ENCODE peak calls at places on chromosome 21, in five cellular contexts. M is GM12892, F is GM12878, E is K562, Q is H1. Y is an unnamed sample.

GRCh38 chr21:25963186-25963585 is 207.4 kb downstream of the APP start:
- DNase-seq in M (no peak), F (no peak), E (no peak), Q (no peak), Y (no peak)

GRCh38 chr21:28513450-28513849 is 479.2 kb downstream of the LTN1 start:
- DNase-seq in M (no peak), F (no peak), E (no peak), Q (no peak), Y (no peak)

GRCh38 chr21:18499761-18500376 is 96.3 kb upstream of the TMPRSS15 start:
- DNase-seq in M (no peak), F (no peak), E (peak; percentile 4), Q (no peak), Y (no peak)

GRCh38 chr21:36773111-36773510 is 74.2 kb downstream of the SIM2 start:
- DNase-seq in M (no peak), F (no peak), E (no peak), Q (no peak), Y (no peak)

GRCh38 chr21:29655577-29655976 is 284.2 kb downstream of the GRIK1 start:
- DNase-seq in M (no peak), F (no peak), E (no peak), Q (no peak), Y (no peak)

GRCh38 chr21:41491412-41491811 is 16.5 kb downstream of the TMPRSS2 start:
- DNase-seq in M (no peak), F (no peak), E (no peak), Q (no peak), Y (no peak)

GRCh38 chr21:15080504-15080903 is 15.7 kb upstream of the NRIP1 start:
- DNase-seq in M (no peak), F (no peak), E (no peak), Q (no peak), Y (no peak)

GRCh38 chr21:36661511-36662309 is 37.2 kb upstream of the SIM2 start:
- DNase-seq in M (no peak), F (no peak), E (peak; percentile 62), Q (no peak), Y (no peak)

GRCh38 chr21:35924714-35925301 is 135.5 kb downstream of the SETD4 start:
- DNase-seq in M (no peak), F (no peak), E (no peak), Q (no peak), Y (no peak)

GRCh38 chr21:28640326-28640725 is 352.4 kb downstream of the LTN1 start:
- DNase-seq in M (no peak), F (no peak), E (no peak), Q (no peak), Y (no peak)

GRCh38 chr21:35406600-35406999 is 357.5 kb upstream of the RUNX1 start:
- DNase-seq in M (no peak), F (no peak), E (no peak), Q (no peak), Y (no peak)

GRCh38 chr21:34715985-34716596 is 47.3 kb downstream of the CLIC6 start:
- DNase-seq in M (no peak), F (no peak), E (no peak), Q (no peak), Y (no peak)

GRCh38 chr21:27219068-27219467 is 252.2 kb upstream of the ADAMTS5 start:
- DNase-seq in M (no peak), F (no peak), E (no peak), Q (no peak), Y (no peak)

GRCh38 chr21:29360799-29361765 is 62.4 kb downstream of the BACH1 start:
- DNase-seq in M (no peak), F (no peak), E (no peak), Q (no peak), Y (no peak)

GRCh38 chr21:19368944-19369343 is 965.4 kb upstream of the TMPRSS15 start:
- DNase-seq in M (no peak), F (no peak), E (no peak), Q (no peak), Y (no peak)

GRCh38 chr21:28975401-28975800 is 17.3 kb downstream of the LTN1 start:
- DNase-seq in M (no peak), F (no peak), E (no peak), Q (no peak), Y (no peak)

GRCh38 chr21:15352009-15352408 is 287.2 kb upstream of the NRIP1 start:
- DNase-seq in M (no peak), F (no peak), E (no peak), Q (no peak), Y (no peak)

GRCh38 chr21:40194181-40194580 is 326.9 kb downstream of the PCP4 start:
- DNase-seq in M (no peak), F (no peak), E (no peak), Q (no peak), Y (no peak)

GRCh38 chr21:34946385-34947121 is 102.5 kb downstream of the RUNX1 start:
- DNase-seq in M (no peak), F (no peak), E (no peak), Q (no peak), Y (no peak)

DNA sequence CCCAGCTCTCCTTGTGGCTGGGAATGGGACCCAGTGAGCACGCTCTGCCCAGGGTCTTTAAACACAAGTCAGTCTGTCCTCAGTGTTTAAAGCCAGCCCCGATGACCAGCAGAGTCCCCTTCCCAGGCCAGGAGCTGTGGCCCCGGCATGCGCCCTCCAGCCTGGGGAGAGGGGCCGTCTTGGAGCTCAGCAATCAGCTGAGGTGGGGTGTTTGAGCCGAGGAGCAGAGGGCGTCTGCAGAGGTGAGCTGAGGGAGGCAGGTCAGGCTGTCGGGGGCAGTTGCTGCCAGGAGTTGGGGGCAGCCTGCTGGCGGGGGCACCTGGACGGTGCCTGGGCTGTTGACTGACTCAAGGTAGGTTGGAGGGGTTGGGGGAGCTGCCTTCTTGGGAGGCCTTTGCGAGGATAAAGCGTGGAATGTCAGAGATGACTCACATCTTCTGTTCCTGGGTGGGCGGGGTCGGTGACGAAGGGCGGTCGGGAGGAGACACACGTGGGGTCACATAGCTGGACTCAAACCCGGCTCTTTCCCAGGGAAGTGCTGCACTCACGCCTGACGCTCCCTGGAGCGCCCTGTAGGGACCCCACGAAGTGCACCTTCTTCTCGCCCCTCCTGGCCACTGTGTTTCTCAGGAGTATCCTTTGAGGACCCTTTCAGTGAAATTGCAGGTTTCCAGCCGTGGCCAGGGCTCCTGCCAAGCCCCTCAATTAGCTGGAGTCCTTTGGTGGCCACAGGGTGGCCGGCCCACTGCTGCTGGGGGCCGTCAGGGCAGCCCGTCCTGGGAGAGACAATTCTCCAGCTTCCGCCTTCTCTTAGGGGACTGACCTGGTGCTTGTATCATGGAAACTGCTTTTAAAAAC is 86.2 kb downstream of the SIK1 start:
- DNase-seq in M (no peak), F (no peak), E (no peak), Q (no peak), Y (no peak)
- TF ChIP-seq TAF1 in M (no peak), F (no peak), E (no peak), Q (no peak), Y (no peak)

GRCh38 chr21:46056450-46056903 is 41.4 kb upstream of the COL6A2 start:
- DNase-seq in M (no peak), F (no peak), E (no peak), Q (no peak), Y (no peak)

GRCh38 chr21:46057710-46058241 is 40.1 kb upstream of the COL6A2 start:
- DNase-seq in M (no peak), F (no peak), E (no peak), Q (no peak), Y (no peak)

GRCh38 chr21:46055863-46056281 is 42.0 kb upstream of the COL6A2 start:
- DNase-seq in M (no peak), F (no peak), E (no peak), Q (no peak), Y (no peak)

GRCh38 chr21:46058339-46059145 is 39.4 kb upstream of the COL6A2 start:
- DNase-seq in M (no peak), F (no peak), E (no peak), Q (no peak), Y (no peak)

DNA sequence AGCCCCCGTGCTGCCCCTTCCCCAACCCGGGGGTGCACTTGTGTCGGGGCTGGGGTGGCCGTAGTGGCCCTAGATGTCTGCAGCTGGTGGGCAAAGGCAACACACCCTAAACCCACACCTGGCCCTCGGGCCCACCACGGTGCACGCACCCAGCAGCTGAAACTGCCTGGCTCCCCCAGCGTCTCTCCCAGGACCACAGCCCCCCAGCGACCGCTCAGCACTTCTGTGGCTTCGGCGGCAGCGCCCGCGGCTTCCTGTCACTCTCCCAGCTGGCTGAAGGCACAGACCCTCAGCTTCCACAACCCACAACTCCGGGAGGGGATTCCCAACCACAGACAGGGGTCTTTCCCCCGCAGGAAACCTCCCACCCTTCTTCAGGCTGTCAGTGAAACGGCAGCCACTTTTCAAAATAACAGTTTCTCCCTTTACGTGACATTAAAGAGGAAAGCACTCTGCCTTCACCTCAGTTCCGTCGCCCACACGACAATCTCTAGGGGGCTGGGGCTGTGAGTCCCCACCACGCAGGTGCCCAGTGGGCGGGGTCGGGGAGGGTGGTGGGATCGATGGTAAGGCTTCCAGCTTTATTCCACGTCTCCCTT is 40.7 kb upstream of the COL6A2 start:
- DNase-seq in M (no peak), F (no peak), E (no peak), Q (no peak), Y (no peak)
- TF ChIP-seq TAF1 in M (no peak), F (no peak), E (no peak), Q (no peak), Y (no peak)

GRCh38 chr21:38301321-38302214 is 44.8 kb downstream of the KCNJ15 start:
- DNase-seq in M (no peak), F (no peak), E (no peak), Q (no peak), Y (no peak)

GRCh38 chr21:38306407-38306806 is 49.6 kb downstream of the KCNJ15 start:
- DNase-seq in M (no peak), F (no peak), E (no peak), Q (no peak), Y (no peak)

GRCh38 chr21:38300180-38300579 is 43.4 kb downstream of the KCNJ15 start:
- DNase-seq in M (no peak), F (no peak), E (no peak), Q (no peak), Y (no peak)

GRCh38 chr21:38306833-38307232 is 50.0 kb downstream of the KCNJ15 start:
- DNase-seq in M (no peak), F (no peak), E (no peak), Q (no peak), Y (no peak)

GRCh38 chr21:38303300-38303699 is 46.5 kb downstream of the KCNJ15 start:
- DNase-seq in M (no peak), F (no peak), E (no peak), Q (no peak), Y (no peak)
- TF ChIP-seq TAF1 in M (no peak), F (no peak), E (no peak), Q (no peak), Y (no peak)

DNA sequence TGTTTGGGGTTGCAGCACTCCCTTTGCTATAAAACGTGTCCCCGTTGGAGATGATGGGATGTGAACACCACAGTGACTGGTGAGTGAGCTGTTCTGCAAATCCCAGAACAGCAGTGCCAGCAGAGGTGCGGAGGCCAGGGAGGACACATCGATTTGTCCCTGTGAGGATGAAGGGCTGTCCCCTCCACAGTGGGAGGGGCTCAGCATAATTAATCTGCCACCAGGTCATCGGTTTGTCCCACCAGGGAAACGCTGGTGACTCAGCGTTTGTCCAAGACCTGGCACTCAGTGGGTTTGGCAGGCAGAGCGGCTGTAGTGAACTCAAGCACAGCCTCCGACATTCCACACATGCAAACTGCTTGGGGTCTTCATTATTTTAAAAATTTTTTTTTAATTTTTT is 22.8 kb upstream of the PDE9A start:
- DNase-seq in M (no peak), F (no peak), E (no peak), Q (no peak), Y (no peak)
- TF ChIP-seq TAF1 in M (no peak), F (no peak), E (no peak), Q (no peak), Y (no peak)